ENCODE peak calls at places on chromosomes 6 and 20, in four cellular contexts. L is SW480, Z is globus pallidus, W is iPS DF 6.9. D is an unnamed sample.

GRCh38 chr20:53030061-53030460 is 57.9 kb downstream of the TSHZ2 start:
- DNase-seq in L (no peak), Z (no peak), W (no peak), D (no peak)

GRCh38 chr20:23116301-23117089 is 30.4 kb upstream of the CD93 start:
- DNase-seq in L (peak), Z (no peak), W (no peak), D (no peak)

GRCh38 chr20:37990571-37991151 is 42.6 kb downstream of the TTI1 start:
- DNase-seq in L (peak), Z (no peak), W (no peak), D (peak)

GRCh38 chr20:2470051-2470431 is 548 bp downstream of the SNRPB start:
- DNase-seq in L (peak), Z (no peak), W (no peak), D (no peak)

GRCh38 chr20:815914-816606 is 17.5 kb upstream of the FAM110A start:
- DNase-seq in L (peak), Z (no peak), W (peak), D (peak)

GRCh38 chr6:25359191-25359861 is 80.2 kb downstream of the CARMIL1 start:
- DNase-seq in L (peak), Z (peak), W (no peak), D (no peak)

GRCh38 chr20:20549699-20550098 is 162.7 kb downstream of the RALGAPA2 start:
- DNase-seq in L (peak), Z (no peak), W (no peak), D (no peak)

GRCh38 chr6:139877828-139878405 is 503.5 kb upstream of the CITED2 start:
- DNase-seq in L (no peak), Z (no peak), W (no peak), D (no peak)

GRCh38 chr20:16069416-16070010 is 503.7 kb downstream of the KIF16B start:
- DNase-seq in L (no peak), Z (no peak), W (no peak), D (no peak)

GRCh38 chr6:96499781-96500180 is 21.8 kb upstream of the UFL1 start:
- DNase-seq in L (no peak), Z (no peak), W (no peak), D (no peak)

GRCh38 chr20:21099653-21100589 is 6.2 kb downstream of the LINC00237 start:
- DNase-seq in L (peak), Z (peak), W (no peak), D (peak)

GRCh38 chr6:103872219-103872618 is 987.5 kb downstream of the HACE1 start:
- DNase-seq in L (no peak), Z (no peak), W (no peak), D (no peak)